ENCODE peak calls at places on chromosome 3, in five cellular contexts. W is PC-9, E is stomach, T is IMR-90, X is tibial nerve. F is an unnamed sample.

GRCh38 chr3:119585867-119586570 is 6.7 kb downstream of the ADPRH start:
- DNase-seq in E (no peak), X (no peak), W (no peak), T (peak), F (no peak)

GRCh38 chr3:68467465-68467864 is 464.9 kb downstream of the TAFA4 start:
- DNase-seq in T (no peak), X (no peak), W (no peak), E (no peak), F (no peak)

GRCh38 chr3:190024912-190025311 is 95.8 kb downstream of the P3H2 start:
- DNase-seq in E (no peak), W (no peak), T (peak), X (no peak), F (no peak)

GRCh38 chr3:140708815-140709214 is 31.0 kb downstream of the TRIM42 start:
- DNase-seq in X (no peak), W (no peak), E (no peak), T (no peak), F (no peak)

GRCh38 chr3:94001191-94001590 is 21.2 kb downstream of the ARL13B start:
- DNase-seq in W (no peak), T (no peak), E (no peak), X (no peak), F (no peak)

GRCh38 chr3:5710718-5711117 is 523.2 kb downstream of the EDEM1 start:
- DNase-seq in W (no peak), E (no peak), T (no peak), X (no peak), F (no peak)

GRCh38 chr3:178131801-178132200 is 404.4 kb upstream of the KCNMB2 start:
- DNase-seq in T (peak), E (no peak), W (no peak), X (no peak), F (no peak)

GRCh38 chr3:98027084-98027445 is 8.1 kb downstream of the GABRR3 start:
- DNase-seq in T (no peak), E (no peak), X (no peak), W (no peak), F (no peak)

GRCh38 chr3:37907906-37908305 is 46.2 kb downstream of the CTDSPL start:
- DNase-seq in X (no peak), E (no peak), T (no peak), W (no peak), F (no peak)

GRCh38 chr3:89032331-89033063 is 74.9 kb upstream of the EPHA3 start:
- DNase-seq in T (peak), E (no peak), W (no peak), X (no peak), F (peak)

GRCh38 chr3:90015688-90016356 is 908.4 kb downstream of the EPHA3 start:
- DNase-seq in X (no peak), T (peak), W (peak), E (no peak), F (peak)

GRCh38 chr3:160707187-160707789 is 30.3 kb downstream of the ARL14 start:
- DNase-seq in E (no peak), X (no peak), T (peak), W (peak), F (no peak)

GRCh38 chr3:15924914-15925313 is 127.1 kb upstream of the ANKRD28 start:
- DNase-seq in E (no peak), W (no peak), X (no peak), T (no peak), F (no peak)

GRCh38 chr3:50245831-50246516 is 10.0 kb downstream of the GNAI2 start:
- DNase-seq in E (peak), X (peak), T (peak), W (peak), F (peak)

GRCh38 chr3:1172642-1173041 is 79.8 kb downstream of the CNTN6 start:
- DNase-seq in X (no peak), T (no peak), W (no peak), E (no peak), F (no peak)

GRCh38 chr3:186150234-186150830 is 41.4 kb upstream of the ETV5 start:
- DNase-seq in T (no peak), W (no peak), E (no peak), X (no peak), F (no peak)

GRCh38 chr3:172717493-172718088 is 6.7 kb upstream of the NCEH1 start:
- DNase-seq in T (no peak), X (no peak), E (no peak), W (no peak), F (no peak)

GRCh38 chr3:194130807-194131589 is 5.0 kb upstream of the HES1 start:
- DNase-seq in X (no peak), T (no peak), W (peak), E (peak), F (no peak)

GRCh38 chr3:150145659-150146058 is 175.0 kb upstream of the PFN2 start:
- DNase-seq in W (no peak), T (peak), X (no peak), E (no peak), F (no peak)

GRCh38 chr3:170869645-170870593 is at the start of gene RPL22L1:
- DNase-seq in W (peak), X (peak), E (peak), T (peak), F (peak)

GRCh38 chr3:194272221-194272620 is 78.9 kb downstream of the CPN2 start:
- DNase-seq in E (no peak), X (no peak), T (no peak), W (no peak), F (no peak)

GRCh38 chr3:32420138-32420981 is 28.7 kb downstream of the CMTM7 start:
- DNase-seq in X (no peak), T (peak), E (peak), W (peak), F (no peak)

GRCh38 chr3:66241466-66241865 is 20.7 kb downstream of the SLC25A26 start:
- DNase-seq in T (no peak), W (no peak), E (no peak), X (no peak), F (no peak)

GRCh38 chr3:131329774-131330173 is 51.8 kb upstream of the NUDT16 start:
- DNase-seq in W (no peak), E (no peak), X (no peak), T (no peak), F (no peak)

GRCh38 chr3:51682079-51682478 is 11.0 kb downstream of the TEX264 start:
- DNase-seq in E (peak), W (peak), X (no peak), T (peak), F (peak)
- H3K4me3 ChIP-seq in E (no peak), W (no peak), X (no peak), T (no peak), F (no peak)

GRCh38 chr3:80929576-80929975 is 831.9 kb downstream of the GBE1 start:
- DNase-seq in X (no peak), W (no peak), T (no peak), E (no peak), F (no peak)
- TF ChIP-seq CTCF in X (no peak), W (no peak), T (no peak), E (no peak), F (no peak)

DNA sequence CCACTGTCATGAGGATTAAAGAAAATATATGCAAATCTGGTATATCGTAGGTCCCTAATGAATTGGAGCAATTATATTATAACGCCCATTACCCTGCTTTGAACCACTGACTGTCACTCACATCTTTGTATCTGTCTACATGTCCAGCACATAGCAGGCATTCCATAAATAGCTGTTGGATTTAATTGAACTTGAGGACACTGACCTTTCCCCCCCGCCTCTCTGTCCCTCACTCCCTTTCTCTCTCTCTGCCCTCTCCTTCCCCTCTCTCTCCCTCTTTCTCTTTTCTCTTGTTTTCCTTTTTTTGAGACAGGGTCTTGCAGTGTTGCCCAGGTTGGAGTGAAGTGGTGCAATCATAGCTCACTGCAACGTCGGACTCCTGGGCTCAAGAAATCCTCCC is 233.0 kb downstream of the CD47 start:
- DNase-seq in W (no peak), T (no peak), E (no peak), X (no peak), F (no peak)
- H3K4me3 ChIP-seq in W (no peak), T (no peak), E (no peak), X (no peak), F (no peak)

DNA sequence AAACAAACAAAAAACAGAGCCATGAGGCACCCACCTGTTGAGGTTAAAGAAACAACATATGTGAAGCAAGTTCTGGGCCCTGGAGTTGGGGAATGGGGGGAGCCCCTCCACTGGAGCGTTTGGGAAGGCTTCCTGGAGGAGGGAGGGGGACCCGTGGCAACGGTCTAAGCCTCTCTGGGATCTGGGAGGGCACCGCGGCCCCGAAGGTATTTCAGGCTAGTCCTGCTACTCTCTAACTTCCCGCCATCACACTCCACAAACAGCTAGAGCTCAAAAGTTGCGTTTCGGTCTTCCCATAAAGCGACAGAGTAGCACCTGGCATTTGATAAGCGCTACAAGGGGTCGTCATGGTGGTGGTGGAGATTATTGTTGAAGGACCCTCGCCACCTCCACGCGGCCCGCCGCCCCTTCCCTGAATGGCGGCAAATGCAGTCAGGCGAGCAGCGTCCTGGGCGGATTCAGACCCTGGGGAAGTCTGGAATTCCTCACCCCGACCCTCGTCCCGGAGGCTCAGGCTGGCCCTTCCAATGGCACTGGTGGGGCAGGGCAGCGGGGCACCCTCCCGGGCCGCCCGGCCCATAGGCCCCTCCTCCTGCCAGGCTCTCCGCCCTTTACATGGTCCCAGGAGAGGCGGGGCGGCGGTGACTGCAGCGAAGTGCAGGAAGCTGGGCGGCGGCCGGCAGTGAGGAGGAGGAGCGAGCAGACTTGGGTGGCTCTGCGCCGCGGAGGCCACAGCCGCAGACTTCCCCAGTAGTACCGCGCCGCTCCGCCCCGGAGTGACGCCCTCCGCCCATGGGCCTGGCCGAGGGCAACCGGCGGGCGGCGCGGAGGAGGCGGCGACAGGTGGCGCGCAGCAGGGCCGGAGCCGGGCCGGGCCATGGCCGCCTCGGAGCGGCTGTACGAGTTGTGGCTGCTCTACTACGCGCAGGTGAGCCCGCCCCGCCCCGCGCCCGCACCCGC is at the start of gene NBEAL2:
- DNase-seq in T (peak), W (peak), X (peak), E (peak), F (peak)
- TF ChIP-seq CTCF in T (peak), W (no peak), X (peak), E (no peak), F (no peak)